ENCODE peak calls at places on chromosomes 6 and 20, in nine cellular contexts. C, R, D, Y, X, K, T, N and F are unnamed samples.

GRCh38 chr20:60365063-60365640 is 406.9 kb downstream of the CDH26 start:
- DNase-seq in C (no peak), R (peak; percentile 86), D (no peak), Y (no peak), X (no peak), K (no peak), T (peak; percentile 51), N (no peak), F (no peak)

GRCh38 chr6:50820590-50821234 is 2.0 kb downstream of the TFAP2B start:
- DNase-seq in C (no peak), R (no peak), D (no peak), Y (no peak), X (no peak), K (no peak), T (peak; percentile 66), N (no peak), F (no peak)

GRCh38 chr6:21375206-21375605 is 218.3 kb upstream of the SOX4 start:
- DNase-seq in C (no peak), R (no peak), D (no peak), Y (no peak), X (no peak), K (no peak), T (no peak), N (no peak), F (no peak)

GRCh38 chr20:20621191-20621590 is 91.3 kb downstream of the RALGAPA2 start:
- DNase-seq in C (no peak), R (no peak), D (no peak), Y (no peak), X (no peak), K (no peak), T (no peak), N (no peak), F (no peak)

GRCh38 chr6:30889921-30890645 is 5.8 kb downstream of the DDR1 start:
- DNase-seq in C (peak; percentile 52), R (no peak), D (no peak), Y (no peak), X (no peak), K (no peak), T (no peak), N (peak; percentile 72), F (no peak)

GRCh38 chr20:42181064-42181463 is 562.9 kb upstream of the CHD6 start:
- DNase-seq in C (no peak), R (no peak), D (no peak), Y (no peak), X (no peak), K (no peak), T (peak; percentile 18), N (no peak), F (no peak)

GRCh38 chr6:30399390-30400058 is 54.6 kb downstream of the RPP21 start:
- DNase-seq in C (peak; percentile 27), R (no peak), D (no peak), Y (no peak), X (peak; percentile 1), K (no peak), T (no peak), N (no peak), F (no peak)

GRCh38 chr6:167663784-167664432 is 162.8 kb upstream of the AFDN start:
- DNase-seq in C (no peak), R (no peak), D (no peak), Y (no peak), X (no peak), K (no peak), T (no peak), N (no peak), F (no peak)

GRCh38 chr6:65745614-65746013 is 38.6 kb upstream of the EYS start:
- DNase-seq in C (no peak), R (no peak), D (no peak), Y (no peak), X (no peak), K (no peak), T (no peak), N (no peak), F (no peak)

GRCh38 chr20:48841861-48842529 is 14.2 kb upstream of the PREX1 start:
- DNase-seq in C (peak; percentile 90), R (no peak), D (no peak), Y (no peak), X (peak; percentile 83), K (no peak), T (no peak), N (no peak), F (no peak)

GRCh38 chr6:169167581-169168301 is 85.9 kb downstream of the THBS2 start:
- DNase-seq in C (peak; percentile 100), R (no peak), D (peak; percentile 70), Y (no peak), X (peak; percentile 99), K (peak; percentile 60), T (no peak), N (peak; percentile 56), F (peak; percentile 95)

GRCh38 chr6:10720229-10720959 is 2.5 kb upstream of the TMEM14C start:
- DNase-seq in C (peak; percentile 26), R (no peak), D (peak; percentile 61), Y (peak; percentile 54), X (peak; percentile 35), K (no peak), T (no peak), N (peak; percentile 61), F (peak; percentile 74)

GRCh38 chr6:35139924-35140524 is 1.1 kb downstream of the TCP11 start:
- DNase-seq in C (peak; percentile 67), R (peak; percentile 80), D (no peak), Y (peak; percentile 61), X (peak; percentile 88), K (peak; percentile 50), T (peak; percentile 74), N (peak; percentile 74), F (no peak)

GRCh38 chr6:44020664-44021425 is 106.4 kb downstream of the MRPL14 start:
- DNase-seq in C (no peak), R (peak; percentile 38), D (no peak), Y (no peak), X (no peak), K (no peak), T (no peak), N (peak; percentile 34), F (peak; percentile 41)

GRCh38 chr6:153208706-153209105 is 77.6 kb upstream of the RGS17 start:
- DNase-seq in C (no peak), R (no peak), D (peak; percentile 43), Y (no peak), X (peak; percentile 10), K (no peak), T (no peak), N (no peak), F (no peak)
- H3K4me3 ChIP-seq in C (no peak overlapping the region), R (no peak overlapping the region), D (no peak overlapping the region), Y (no peak overlapping the region), X (no peak overlapping the region), K (no peak overlapping the region), T (no peak overlapping the region), N (no peak overlapping the region), F (no peak overlapping the region)

GRCh38 chr20:17680836-17681740 is 954 bp downstream of the RRBP1 start:
- DNase-seq in C (peak; percentile 72), R (peak; percentile 93), D (peak; percentile 86), Y (peak; percentile 88), X (peak; percentile 83), K (no peak), T (peak; percentile 91), N (peak; percentile 92), F (peak; percentile 87)
- TF ChIP-seq CTCF in C (peak; percentile 38), R (peak; percentile 77), D (peak; percentile 78), Y (peak; percentile 87), X (peak; percentile 44), K (no peak), T (peak; percentile 59), N (peak; percentile 54), F (peak; percentile 52)

GRCh38 chr6:16737389-16737788 is 23.9 kb downstream of the ATXN1 start:
- DNase-seq in C (peak; percentile 75), R (no peak), D (no peak), Y (no peak), X (peak; percentile 73), K (no peak), T (no peak), N (no peak), F (no peak)

GRCh38 chr6:16735014-16735413 is 26.2 kb downstream of the ATXN1 start:
- DNase-seq in C (no peak), R (no peak), D (no peak), Y (no peak), X (no peak), K (no peak), T (no peak), N (no peak), F (no peak)

GRCh38 chr6:16737926-16738325 is 23.3 kb downstream of the ATXN1 start:
- DNase-seq in C (peak; percentile 52), R (no peak), D (no peak), Y (no peak), X (no peak), K (no peak), T (no peak), N (no peak), F (no peak)

GRCh38 chr6:16739329-16739801 is 21.9 kb downstream of the ATXN1 start:
- DNase-seq in C (peak; percentile 97), R (no peak), D (no peak), Y (no peak), X (no peak), K (no peak), T (peak; percentile 20), N (peak; percentile 74), F (no peak)

GRCh38 chr6:16736856-16737255 is 24.4 kb downstream of the ATXN1 start:
- DNase-seq in C (no peak), R (no peak), D (no peak), Y (no peak), X (no peak), K (no peak), T (no peak), N (no peak), F (no peak)
- H3K27ac ChIP-seq in C (no peak overlapping the region), R (no peak overlapping the region), D (peak overlapping the region; percentile 65), Y (no peak overlapping the region), X (no peak overlapping the region), K (no peak overlapping the region), T (no peak overlapping the region), N (peak overlapping the region; percentile 81), F (peak overlapping the region; percentile 43)

GRCh38 chr6:159056432-159056831 is 11.6 kb upstream of the TAGAP start:
- DNase-seq in C (no peak), R (no peak), D (no peak), Y (no peak), X (no peak), K (no peak), T (no peak), N (no peak), F (no peak)

GRCh38 chr6:159053781-159054398 is 9.1 kb upstream of the TAGAP start:
- DNase-seq in C (no peak), R (no peak), D (no peak), Y (no peak), X (no peak), K (no peak), T (no peak), N (no peak), F (no peak)

GRCh38 chr6:159059099-159059498 is 14.3 kb upstream of the TAGAP start:
- DNase-seq in C (no peak), R (no peak), D (no peak), Y (no peak), X (no peak), K (no peak), T (no peak), N (no peak), F (no peak)

GRCh38 chr6:159056941-159057340 is 12.2 kb upstream of the TAGAP start:
- DNase-seq in C (no peak), R (no peak), D (no peak), Y (no peak), X (no peak), K (no peak), T (no peak), N (no peak), F (no peak)

DNA sequence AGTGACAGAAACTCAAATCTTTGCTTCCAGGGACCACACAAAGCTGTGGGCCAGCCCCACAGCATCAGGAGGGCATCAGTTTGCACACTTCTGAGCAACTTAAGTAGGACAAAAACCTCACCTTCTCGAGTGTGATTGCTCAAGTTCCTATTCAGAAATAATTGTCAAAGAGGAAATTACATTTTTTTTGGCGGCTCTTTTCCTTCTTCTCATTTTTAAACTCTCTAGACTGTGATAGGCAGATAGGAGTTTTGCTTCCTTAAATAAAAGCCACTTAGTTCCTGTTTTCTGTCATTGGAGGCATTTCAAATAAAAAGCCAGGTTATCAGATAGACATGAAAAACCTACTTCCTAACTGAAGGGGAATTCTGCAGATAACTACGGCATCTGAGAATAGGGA is 11.2 kb upstream of the TAGAP start:
- DNase-seq in C (no peak), R (no peak), D (no peak), Y (no peak), X (no peak), K (no peak), T (no peak), N (no peak), F (no peak)
- H3K4me3 ChIP-seq in C (no peak overlapping the region), R (no peak overlapping the region), D (no peak overlapping the region), Y (no peak overlapping the region), X (no peak overlapping the region), K (no peak overlapping the region), T (no peak overlapping the region), N (no peak overlapping the region), F (no peak overlapping the region)